ENCODE peak calls at places on chromosomes 6 and 20, in four cellular contexts. X is mucosa of descending colon, V is tibial artery, Z is suprapubic skin. E is an unnamed sample.

GRCh38 chr6:138226701-138227315 is 8.5 kb upstream of the PBOV1 start:
- DNase-seq in X (no peak), V (no peak), Z (no peak), E (no peak)

GRCh38 chr6:116034327-116034726 is 26.4 kb downstream of the FRK start:
- DNase-seq in X (no peak), V (no peak), Z (no peak), E (no peak)

GRCh38 chr20:37240337-37241055 is 21.1 kb downstream of the GHRH start:
- DNase-seq in X (no peak), V (no peak), Z (no peak), E (no peak)

GRCh38 chr20:50152394-50153152 is 950 bp downstream of the PEDS1 start:
- DNase-seq in X (peak; percentile 56), V (no peak), Z (no peak), E (no peak)

GRCh38 chr6:6057442-6058053 is 50.8 kb upstream of the NRN1 start:
- DNase-seq in X (peak; percentile 58), V (no peak), Z (no peak), E (no peak)

GRCh38 chr20:19812056-19812455 is 54.0 kb downstream of the RIN2 start:
- DNase-seq in X (no peak), V (no peak), Z (no peak), E (no peak)

GRCh38 chr6:108653864-108654402 is 93.2 kb downstream of the FOXO3 start:
- DNase-seq in X (no peak), V (peak; percentile 81), Z (no peak), E (peak; percentile 67)

GRCh38 chr20:478949-479429 is 16.7 kb upstream of the TBC1D20 start:
- DNase-seq in X (peak; percentile 77), V (no peak), Z (no peak), E (no peak)

GRCh38 chr20:24098886-24099285 is 110.3 kb upstream of the GGTLC1 start:
- DNase-seq in X (no peak), V (no peak), Z (no peak), E (no peak)

GRCh38 chr6:74167951-74168350 is 471.9 kb downstream of the CD109 start:
- DNase-seq in X (no peak), V (no peak), Z (no peak), E (no peak)

GRCh38 chr6:148212366-148212765 is 130.3 kb upstream of the SASH1 start:
- DNase-seq in X (no peak), V (no peak), Z (no peak), E (no peak)

GRCh38 chr6:90247262-90247661 is 49.4 kb downstream of the BACH2 start:
- DNase-seq in X (no peak), V (no peak), Z (no peak), E (no peak)

GRCh38 chr20:38304845-38305447 is 990 bp downstream of the BPI start:
- DNase-seq in X (peak; percentile 26), V (no peak), Z (no peak), E (no peak)
- TF ChIP-seq CTCF in X (no peak), V (peak; percentile 31), Z (peak; percentile 30), E (peak; percentile 17)

GRCh38 chr6:42294759-42295158 is 77.1 kb upstream of the MRPS10 start:
- DNase-seq in X (no peak), V (no peak), Z (no peak), E (peak; percentile 62)

GRCh38 chr6:42293579-42293978 is 75.9 kb upstream of the MRPS10 start:
- DNase-seq in X (peak; percentile 17), V (no peak), Z (no peak), E (no peak)

GRCh38 chr6:42295181-42295580 is 77.5 kb upstream of the MRPS10 start:
- DNase-seq in X (no peak), V (no peak), Z (no peak), E (no peak)

GRCh38 chr6:42295688-42296087 is 78.0 kb upstream of the MRPS10 start:
- DNase-seq in X (no peak), V (no peak), Z (no peak), E (no peak)

DNA sequence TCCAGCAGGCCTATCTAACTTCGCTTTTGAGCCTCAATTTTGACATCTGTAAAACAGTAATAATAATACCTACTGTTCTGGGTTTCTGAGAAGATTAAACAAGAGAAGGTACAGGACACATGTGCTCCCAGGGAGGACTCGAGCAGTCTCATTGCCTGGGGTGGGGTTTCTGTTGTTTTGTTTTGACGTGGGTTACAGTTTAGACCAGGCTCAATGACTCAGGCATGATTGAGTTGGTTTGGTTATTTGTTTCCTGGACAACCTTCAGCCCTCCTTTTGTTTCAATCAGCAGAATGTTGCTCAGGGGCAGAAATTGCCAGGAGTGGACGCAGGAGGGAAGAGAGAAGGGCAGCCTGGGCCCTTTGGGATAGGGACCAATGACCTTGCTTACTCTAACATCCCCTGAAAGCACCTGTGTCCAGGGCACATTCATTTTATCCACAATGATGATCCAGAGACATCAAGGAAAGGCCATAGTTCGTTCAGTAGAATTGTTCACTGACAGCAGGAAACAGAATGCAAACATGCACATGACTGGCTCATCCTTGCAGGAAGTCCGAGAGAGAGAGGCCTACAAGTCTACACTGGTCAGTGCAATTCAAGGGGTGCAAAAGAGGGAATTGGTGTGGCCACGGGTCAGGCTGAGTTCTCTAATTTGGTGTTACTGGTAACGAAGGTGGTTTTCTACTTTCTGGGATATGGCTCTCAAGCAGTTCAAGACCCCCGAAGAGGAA is 74.5 kb upstream of the MRPS10 start:
- DNase-seq in X (no peak), V (no peak), Z (no peak), E (no peak)
- H3K36me3 ChIP-seq in X (no peaks in the 10 kb centered on the region), V (no peaks in the 10 kb centered on the region), Z (no peaks in the 10 kb centered on the region), E (no peaks in the 10 kb centered on the region)

GRCh38 chr6:136656121-136656520 is 105.9 kb upstream of the MAP7 start:
- DNase-seq in X (no peak), V (no peak), Z (no peak), E (no peak)

GRCh38 chr6:136652656-136653055 is 102.4 kb upstream of the MAP7 start:
- DNase-seq in X (no peak), V (no peak), Z (no peak), E (no peak)

GRCh38 chr6:136651982-136652381 is 101.8 kb upstream of the MAP7 start:
- DNase-seq in X (no peak), V (no peak), Z (no peak), E (no peak)

GRCh38 chr6:136655251-136656014 is 105.2 kb upstream of the MAP7 start:
- DNase-seq in X (no peak), V (no peak), Z (no peak), E (no peak)

GRCh38 chr6:136654086-136654485 is 103.9 kb upstream of the MAP7 start:
- DNase-seq in X (no peak), V (no peak), Z (no peak), E (no peak)
- TF ChIP-seq CTCF in X (no peak), V (no peak), Z (no peak), E (peak; percentile 5)

GRCh38 chr6:122722746-122723145 is 56.8 kb upstream of the FABP7 start:
- DNase-seq in X (no peak), V (no peak), Z (no peak), E (no peak)
- H3K36me3 ChIP-seq in X (no peaks in the 10 kb centered on the region), V (no peaks in the 10 kb centered on the region), Z (no peaks in the 10 kb centered on the region), E (no peaks in the 10 kb centered on the region)

DNA sequence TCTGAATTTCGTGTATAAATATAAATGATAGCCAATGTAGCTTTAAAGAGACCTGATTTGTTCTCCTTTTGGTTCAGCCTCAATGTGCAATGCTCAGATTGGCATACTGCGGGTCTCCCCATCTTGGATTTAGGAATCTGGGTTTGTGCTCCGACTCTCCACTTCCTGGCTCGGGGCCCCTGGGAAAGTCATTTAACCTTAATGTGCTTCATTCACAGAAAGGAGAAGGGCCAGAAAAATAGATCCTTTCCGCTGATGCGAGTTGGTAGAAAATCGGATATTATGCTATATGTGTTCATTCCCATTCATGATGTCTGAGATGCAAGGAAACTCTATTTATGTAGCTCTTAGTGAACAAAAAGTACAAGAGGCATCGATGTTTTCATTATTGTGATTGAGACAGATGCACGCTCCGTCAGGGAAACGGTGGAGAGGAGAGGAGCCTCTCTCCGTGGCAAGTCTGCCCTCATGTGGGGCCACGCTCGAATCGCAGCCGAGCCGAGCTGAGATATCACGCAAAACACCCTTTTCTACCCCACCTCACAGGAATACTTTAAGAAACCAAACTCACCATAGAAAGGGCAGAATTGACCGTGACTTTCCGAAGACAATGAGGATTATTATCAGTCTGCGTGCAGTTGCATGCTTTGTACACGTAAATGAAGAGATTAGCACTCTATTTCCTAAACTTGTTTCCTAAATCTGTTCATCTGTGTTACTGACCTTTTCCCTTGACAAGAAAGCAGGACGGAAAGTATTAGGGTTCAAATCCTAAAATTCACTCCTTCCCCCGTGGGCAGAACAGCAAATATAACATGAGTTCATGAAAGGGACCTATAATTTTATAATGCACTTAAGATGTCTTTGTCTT is 136.6 kb downstream of the COL9A1 start:
- DNase-seq in X (peak; percentile 34), V (peak; percentile 25), Z (no peak), E (no peak)
- TF ChIP-seq CTCF in X (peak; percentile 54), V (no peak), Z (peak; percentile 39), E (no peak)

GRCh38 chr20:59790388-59790787 is 143.0 kb downstream of the SYCP2 start:
- DNase-seq in X (no peak), V (no peak), Z (no peak), E (no peak)
- H3K36me3 ChIP-seq in X (no peaks in the 10 kb centered on the region), V (no peaks in the 10 kb centered on the region), Z (no peaks in the 10 kb centered on the region), E (no peaks in the 10 kb centered on the region)

GRCh38 chr20:59439243-59439642 is 138.8 kb downstream of the EDN3 start:
- DNase-seq in X (no peak), V (no peak), Z (no peak), E (no peak)
- TF ChIP-seq CTCF in X (no peak), V (no peak), Z (no peak), E (no peak)

GRCh38 chr20:32215147-32215546 is 7.5 kb downstream of the POFUT1 start:
- DNase-seq in X (no peak), V (no peak), Z (no peak), E (no peak)
- H3K36me3 ChIP-seq in X (peaks cover 4% of the 10 kb centered on the region), V (peaks cover 92% of the 10 kb centered on the region), Z (peaks cover 48% of the 10 kb centered on the region), E (no peaks in the 10 kb centered on the region)

GRCh38 chr6:105519954-105520353 is 117.1 kb upstream of the PREP start:
- DNase-seq in X (no peak), V (no peak), Z (no peak), E (no peak)
- TF ChIP-seq CTCF in X (no peak), V (no peak), Z (no peak), E (no peak)